ENCODE peak calls at places on chromosomes 1 and 21, in four cellular contexts. O, A, Z and M are unnamed samples.

GRCh38 chr1:67535474-67535873 is 105.3 kb upstream of the SERBP1 start:
- DNase-seq in Z (peak; percentile 92), A (no peak), O (peak; percentile 83), M (no peak)

GRCh38 chr21:45098867-45099266 is 24.5 kb downstream of the ADARB1 start:
- DNase-seq in A (no peak), Z (no peak), O (no peak), M (no peak)

GRCh38 chr1:158117854-158118691 is 62.6 kb upstream of the CD1D start:
- DNase-seq in Z (peak; percentile 81), A (peak; percentile 9), O (peak; percentile 44), M (no peak)

GRCh38 chr1:43539726-43540434 is 9.2 kb downstream of the PTPRF start:
- DNase-seq in O (no peak), A (no peak), Z (peak; percentile 66), M (no peak)

GRCh38 chr1:59015708-59016107 is 231.9 kb upstream of the JUN start:
- DNase-seq in O (no peak), Z (no peak), A (no peak), M (peak; percentile 75)

GRCh38 chr1:55673416-55673815 is 458.3 kb upstream of the USP24 start:
- DNase-seq in Z (no peak), A (no peak), O (no peak), M (no peak)

GRCh38 chr1:248924696-248925532 is 18.9 kb downstream of the PGBD2 start:
- DNase-seq in Z (no peak), A (peak; percentile 35), O (peak; percentile 34), M (no peak)

GRCh38 chr1:176206006-176206960 is 803 bp downstream of the COP1 start:
- DNase-seq in O (peak; percentile 36), A (peak; percentile 52), Z (peak; percentile 85), M (peak; percentile 51)

GRCh38 chr21:43352568-43353281 is 74.2 kb downstream of the SIK1 start:
- DNase-seq in Z (no peak), O (no peak), A (no peak), M (no peak)

GRCh38 chr1:59229138-59229537 is 67.8 kb upstream of the FGGY start:
- DNase-seq in O (no peak), A (no peak), Z (no peak), M (no peak)

GRCh38 chr21:38077504-38077903 is 161.2 kb upstream of the KCNJ6 start:
- DNase-seq in Z (no peak), O (no peak), A (no peak), M (no peak)

GRCh38 chr1:17574502-17574901 is 35.0 kb downstream of the ARHGEF10L start:
- DNase-seq in O (no peak), A (no peak), Z (no peak), M (no peak)

GRCh38 chr1:112995890-112996289 is 39.9 kb upstream of the SLC16A1 start:
- DNase-seq in O (no peak), A (no peak), Z (no peak), M (no peak)

GRCh38 chr1:115539061-115539460 is 102.7 kb upstream of the VANGL1 start:
- DNase-seq in A (no peak), Z (no peak), O (no peak), M (no peak)

GRCh38 chr1:74392848-74393247 is 119.6 kb downstream of the LRRC53 start:
- DNase-seq in Z (no peak), A (no peak), O (no peak), M (no peak)

DNA sequence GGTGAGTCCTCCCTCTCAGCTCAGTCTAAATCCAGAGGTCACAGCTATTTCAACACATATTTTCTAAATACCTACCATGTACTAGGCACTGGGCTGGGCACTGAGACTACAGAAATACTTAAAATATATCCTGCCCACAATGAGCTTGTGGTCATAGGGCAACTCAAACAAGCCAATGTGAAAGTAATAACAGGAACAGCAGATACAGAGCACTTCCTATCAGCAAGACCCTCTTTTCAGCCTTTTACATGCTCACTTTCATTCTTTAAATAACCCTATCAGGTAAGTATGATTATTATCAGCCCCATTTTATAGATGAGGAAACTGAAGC is 71.9 kb downstream of the CD34 start:
- DNase-seq in A (no peak), Z (no peak), O (no peak), M (no peak)
- H3K27ac ChIP-seq in A (peak overlapping the region; percentile 82), Z (peak overlapping the region; percentile 47), O (peak overlapping the region; percentile 22), M (no peak overlapping the region)

GRCh38 chr1:35893051-35893879 is 10.3 kb downstream of the AGO1 start:
- DNase-seq in O (no peak), A (no peak), Z (no peak), M (no peak)
- H3K27ac ChIP-seq in O (no peak overlapping the region), A (no peak overlapping the region), Z (no peak overlapping the region), M (no peak overlapping the region)

GRCh38 chr1:234856719-234857310 is 246.8 kb upstream of the IRF2BP2 start:
- DNase-seq in O (no peak), Z (no peak), A (no peak), M (no peak)
- H3K27ac ChIP-seq in O (no peak overlapping the region), Z (peak overlapping the region; percentile 6), A (no peak overlapping the region), M (no peak overlapping the region)

DNA sequence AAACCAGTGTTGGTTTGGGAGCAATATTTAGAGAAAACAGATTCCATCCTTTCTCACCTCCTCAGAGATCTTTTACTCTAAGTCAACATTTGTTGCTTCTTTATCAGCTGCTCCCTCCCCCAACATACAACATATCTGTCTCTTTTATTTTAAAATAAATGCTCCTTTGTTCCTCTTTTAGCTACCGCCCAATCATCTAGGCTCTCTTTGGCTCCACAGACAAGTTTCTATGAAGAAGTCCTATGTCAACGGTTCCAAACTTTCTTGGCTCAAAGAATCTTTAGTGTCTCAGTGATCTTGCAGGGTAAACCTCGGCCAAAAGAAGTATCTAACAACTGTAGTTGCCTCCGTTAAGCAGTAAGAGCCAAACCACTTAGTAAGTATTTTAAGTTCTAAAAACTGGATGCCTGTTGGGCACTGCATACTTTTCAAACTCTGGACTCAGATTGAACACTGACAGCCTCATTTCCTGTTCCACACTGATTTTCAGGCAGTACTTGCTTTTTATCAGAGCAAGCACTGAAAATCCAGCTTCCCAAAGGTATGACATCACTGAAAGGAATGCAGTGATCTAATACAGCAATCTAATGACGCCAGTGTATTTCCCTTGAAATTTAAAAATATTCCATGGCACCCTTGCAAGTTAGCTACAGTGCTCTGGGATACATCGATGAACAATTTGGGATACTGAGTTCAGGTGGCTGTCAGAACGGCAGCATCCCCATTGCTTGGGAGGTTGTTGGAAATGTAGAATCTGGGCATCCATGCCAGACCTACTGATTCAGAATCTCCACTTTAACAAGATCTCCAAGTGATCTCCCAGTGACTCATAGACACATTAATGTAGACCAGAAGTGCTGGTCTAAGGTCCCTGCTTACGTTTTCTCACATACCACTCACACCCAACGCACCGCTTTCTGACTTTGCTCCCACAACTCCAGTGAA is 26.8 kb downstream of the EGLN1 start:
- DNase-seq in Z (no peak), A (no peak), O (peak; percentile 20), M (no peak)
- H3K27ac ChIP-seq in Z (peak overlapping the region; percentile 91), A (no peak overlapping the region), O (peak overlapping the region; percentile 74), M (peak overlapping the region; percentile 94)

DNA sequence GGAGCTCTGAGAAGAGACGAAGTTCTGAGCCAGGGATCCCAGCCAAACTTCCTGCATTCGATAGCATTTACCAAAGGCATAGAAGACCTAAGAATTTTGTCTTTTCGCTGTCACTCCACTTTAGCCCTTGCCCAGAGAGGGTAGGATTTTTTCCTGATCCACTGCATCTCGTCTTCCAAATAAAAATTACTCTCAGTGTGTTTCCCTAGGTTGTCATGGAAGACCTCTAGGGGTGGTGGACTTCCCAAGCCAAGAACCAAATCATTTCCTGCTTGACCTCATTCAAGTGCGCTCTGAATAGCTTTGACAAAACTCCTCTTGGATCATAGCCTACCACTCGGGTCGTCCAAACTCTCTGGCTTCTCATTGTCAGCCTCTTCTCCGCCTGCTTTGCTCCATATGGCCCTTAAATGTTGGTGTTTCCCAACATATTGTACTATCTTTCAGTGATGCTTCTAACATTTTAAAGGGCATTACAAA is 444 bp upstream of the C1orf52 start:
- DNase-seq in A (no peak), Z (no peak), O (no peak), M (no peak)
- H3K27ac ChIP-seq in A (peak overlapping the region; percentile 12), Z (peak overlapping the region; percentile 34), O (peak overlapping the region; percentile 80), M (peak overlapping the region; percentile 22)

GRCh38 chr1:47230692-47231313 is 1.2 kb downstream of the TAL1 start:
- DNase-seq in Z (no peak), O (no peak), A (no peak), M (no peak)
- H3K27ac ChIP-seq in Z (no peak overlapping the region), O (no peak overlapping the region), A (peak overlapping the region; percentile 74), M (no peak overlapping the region)

GRCh38 chr1:108901106-108901505 is 24.3 kb downstream of the GPSM2 start:
- DNase-seq in A (no peak), Z (no peak), O (no peak), M (no peak)
- H3K27ac ChIP-seq in A (no peak overlapping the region), Z (no peak overlapping the region), O (no peak overlapping the region), M (peak overlapping the region; percentile 22)

GRCh38 chr1:16014509-16015482 is 3.0 kb downstream of the HSPB7 start:
- DNase-seq in O (peak; percentile 75), A (no peak), Z (peak; percentile 87), M (no peak)

GRCh38 chr1:16015491-16015890 is 2.4 kb downstream of the HSPB7 start:
- DNase-seq in A (no peak), Z (no peak), O (no peak), M (no peak)

GRCh38 chr1:16012590-16013219 is 5.1 kb downstream of the HSPB7 start:
- DNase-seq in Z (peak; percentile 93), A (no peak), O (peak; percentile 86), M (no peak)

GRCh38 chr1:16013220-16013907 is 4.5 kb downstream of the HSPB7 start:
- DNase-seq in A (no peak), Z (peak; percentile 93), O (peak; percentile 81), M (no peak)

GRCh38 chr1:16013908-16014258 is 4.0 kb downstream of the HSPB7 start:
- DNase-seq in A (no peak), O (no peak), Z (no peak), M (no peak)
- H3K27ac ChIP-seq in A (no peak overlapping the region), O (peak overlapping the region; percentile 70), Z (peak overlapping the region; percentile 83), M (no peak overlapping the region)